ENCODE peak calls at places on chromosomes 11 and 22, in six cellular contexts. G is HCT116, Q is upper lobe of left lung, O is pancreas, J is IMR-90, E is psoas muscle. I is an unnamed sample.

GRCh38 chr11:61621917-61622585 is 41.2 kb upstream of the SYT7 start:
- ATAC-seq in G (no peak), Q (no peak), O (no peak), J (no peak), E (no peak), I (no peak)

GRCh38 chr11:12111482-12112149 is 1.2 kb downstream of the MICAL2 start:
- ATAC-seq in G (no peak), Q (no peak), O (no peak), J (no peak), E (no peak), I (no peak)

GRCh38 chr11:108897916-108898315 is 233.0 kb downstream of the DDX10 start:
- ATAC-seq in G (no peak), Q (no peak), O (no peak), J (no peak), E (no peak), I (no peak)

GRCh38 chr11:71999360-71999759 is 651 bp downstream of the IL18BP start:
- ATAC-seq in G (no peak), Q (no peak), O (peak), J (peak), E (no peak), I (peak)

GRCh38 chr22:36323182-36323854 is 64.4 kb downstream of the MYH9 start:
- ATAC-seq in G (no peak), Q (peak), O (peak), J (peak), E (peak), I (peak)

GRCh38 chr11:111010391-111011354 is 234.9 kb upstream of the POU2AF2 start:
- ATAC-seq in G (no peak), Q (no peak), O (no peak), J (no peak), E (no peak), I (no peak)

GRCh38 chr11:65435981-65436411 is 13.4 kb downstream of the NEAT1 start:
- ATAC-seq in G (peak), Q (peak), O (peak), J (no peak), E (peak), I (peak)

GRCh38 chr11:123460006-123460700 is 30.1 kb downstream of the GRAMD1B start:
- ATAC-seq in G (no peak), Q (no peak), O (no peak), J (no peak), E (no peak), I (no peak)

GRCh38 chr11:124923296-124923695 is 4.2 kb downstream of the HEPN1 start:
- ATAC-seq in G (no peak), Q (no peak), O (no peak), J (no peak), E (no peak), I (no peak)

GRCh38 chr11:122040476-122040875 is 75.5 kb downstream of the BLID start:
- ATAC-seq in G (no peak), Q (no peak), O (no peak), J (no peak), E (no peak), I (no peak)

GRCh38 chr22:42277988-42278776 is 7.7 kb upstream of the TCF20 start:
- ATAC-seq in G (no peak), Q (no peak), O (no peak), J (peak), E (no peak), I (no peak)

GRCh38 chr11:59174664-59175033 is 2.7 kb downstream of the DTX4 start:
- ATAC-seq in G (no peak), Q (no peak), O (no peak), J (no peak), E (no peak), I (no peak)

GRCh38 chr11:86869966-86870570 is 69.7 kb downstream of the PRSS23 start:
- ATAC-seq in G (peak), Q (peak), O (peak), J (peak), E (peak), I (peak)

GRCh38 chr11:57424802-57425564 is 1.9 kb downstream of the SLC43A3 start:
- ATAC-seq in G (no peak), Q (peak), O (peak), J (peak), E (peak), I (peak)

GRCh38 chr11:41784513-41785335 is 325.3 kb upstream of the LRRC4C start:
- ATAC-seq in G (no peak), Q (no peak), O (no peak), J (no peak), E (no peak), I (no peak)

GRCh38 chr11:88475991-88476418 is 138.5 kb upstream of the CTSC start:
- ATAC-seq in G (no peak), Q (no peak), O (no peak), J (peak), E (no peak), I (peak)

GRCh38 chr11:47573321-47573720 is 5.4 kb downstream of the KBTBD4 start:
- ATAC-seq in G (no peak), Q (no peak), O (no peak), J (no peak), E (peak), I (no peak)

GRCh38 chr11:128574576-128575011 is 12.8 kb downstream of the ETS1 start:
- ATAC-seq in G (no peak), Q (no peak), O (no peak), J (no peak), E (no peak), I (no peak)

GRCh38 chr22:41857160-41857859 is 24.4 kb downstream of the SREBF2 start:
- ATAC-seq in G (peak), Q (peak), O (peak), J (peak), E (peak), I (peak)

GRCh38 chr11:130601141-130601540 is 152.7 kb downstream of the ADAMTS15 start:
- ATAC-seq in G (no peak), Q (peak), O (peak), J (peak), E (peak), I (peak)

GRCh38 chr11:46065681-46066080 is 55.6 kb downstream of the PHF21A start:
- ATAC-seq in G (no peak), Q (no peak), O (no peak), J (no peak), E (no peak), I (no peak)

GRCh38 chr11:22510741-22511140 is 114.9 kb downstream of the FANCF start:
- ATAC-seq in G (no peak), Q (no peak), O (peak), J (peak), E (no peak), I (no peak)

GRCh38 chr22:24532075-24532474 is 22.9 kb downstream of the GUCD1 start:
- ATAC-seq in G (no peak), Q (peak), O (peak), J (no peak), E (no peak), I (no peak)

GRCh38 chr11:56693428-56693827 is 5.5 kb upstream of the OR9G1 start:
- ATAC-seq in G (no peak), Q (no peak), O (no peak), J (no peak), E (no peak), I (no peak)

GRCh38 chr11:69321877-69322350 is 28.0 kb downstream of the MYEOV start:
- ATAC-seq in G (peak), Q (no peak), O (no peak), J (peak), E (no peak), I (no peak)

GRCh38 chr11:75635009-75635909 is 33.6 kb downstream of the MAP6 start:
- ATAC-seq in G (no peak), Q (no peak), O (peak), J (peak), E (peak), I (peak)

GRCh38 chr22:37776639-37777005 is 31.1 kb upstream of the GCAT start:
- ATAC-seq in G (peak), Q (no peak), O (no peak), J (no peak), E (no peak), I (no peak)

GRCh38 chr11:107457205-107457557 is 444 bp downstream of the CWF19L2 start:
- ATAC-seq in G (peak), Q (no peak), O (peak), J (peak), E (peak), I (no peak)

GRCh38 chr11:90556612-90557011 is 333.8 kb upstream of the CHORDC1 start:
- ATAC-seq in G (no peak), Q (no peak), O (no peak), J (no peak), E (peak), I (no peak)

GRCh38 chr11:11027271-11027670 is 169.4 kb upstream of the ZBED5 start:
- ATAC-seq in G (no peak), Q (no peak), O (no peak), J (peak), E (no peak), I (no peak)

GRCh38 chr11:12556788-12557384 is 117.3 kb upstream of the TEAD1 start:
- ATAC-seq in G (peak), Q (peak), O (peak), J (peak), E (no peak), I (peak)

GRCh38 chr11:118238947-118239346 is 13.2 kb downstream of the MPZL3 start:
- ATAC-seq in G (no peak), Q (no peak), O (no peak), J (no peak), E (no peak), I (no peak)

GRCh38 chr11:131146817-131147490 is 223.5 kb upstream of the NTM start:
- ATAC-seq in G (no peak), Q (no peak), O (no peak), J (peak), E (no peak), I (no peak)

GRCh38 chr11:100955318-100955717 is 174.3 kb downstream of the PGR start:
- ATAC-seq in G (no peak), Q (no peak), O (no peak), J (no peak), E (no peak), I (no peak)

GRCh38 chr11:127037001-127037400 is 36.4 kb upstream of the KIRREL3 start:
- ATAC-seq in G (no peak), Q (no peak), O (no peak), J (no peak), E (no peak), I (no peak)

GRCh38 chr11:39367526-39367925 is 2091.9 kb downstream of the LRRC4C start:
- ATAC-seq in G (no peak), Q (no peak), O (no peak), J (no peak), E (no peak), I (no peak)

GRCh38 chr11:39361557-39361956 is 2097.9 kb downstream of the LRRC4C start:
- ATAC-seq in G (no peak), Q (no peak), O (no peak), J (no peak), E (no peak), I (no peak)

GRCh38 chr11:39365809-39366436 is 2093.5 kb downstream of the LRRC4C start:
- ATAC-seq in G (no peak), Q (no peak), O (peak), J (no peak), E (no peak), I (no peak)
- TF ChIP-seq CTCF in G (no peak), Q (no peak), O (no peak), J (no peak), E (no peak), I (no peak)

GRCh38 chr11:7516488-7516887 is 2.7 kb downstream of the PPFIBP2 start:
- ATAC-seq in G (no peak), Q (no peak), O (no peak), J (no peak), E (no peak), I (no peak)
- H3K4me3 ChIP-seq in G (no peak), Q (no peak), O (no peak), J (no peak), E (no peak), I (no peak)

GRCh38 chr22:23527971-23528740 is 51.9 kb downstream of the IGLL1 start:
- ATAC-seq in G (no peak), Q (no peak), O (no peak), J (no peak), E (no peak), I (no peak)

GRCh38 chr22:23531283-23531921 is 48.7 kb downstream of the IGLL1 start:
- ATAC-seq in G (no peak), Q (no peak), O (no peak), J (no peak), E (no peak), I (no peak)

GRCh38 chr22:23529166-23530103 is 50.7 kb downstream of the IGLL1 start:
- ATAC-seq in G (no peak), Q (no peak), O (no peak), J (no peak), E (no peak), I (no peak)

GRCh38 chr22:23530766-23531282 is 49.3 kb downstream of the IGLL1 start:
- ATAC-seq in G (no peak), Q (no peak), O (no peak), J (no peak), E (no peak), I (no peak)

DNA sequence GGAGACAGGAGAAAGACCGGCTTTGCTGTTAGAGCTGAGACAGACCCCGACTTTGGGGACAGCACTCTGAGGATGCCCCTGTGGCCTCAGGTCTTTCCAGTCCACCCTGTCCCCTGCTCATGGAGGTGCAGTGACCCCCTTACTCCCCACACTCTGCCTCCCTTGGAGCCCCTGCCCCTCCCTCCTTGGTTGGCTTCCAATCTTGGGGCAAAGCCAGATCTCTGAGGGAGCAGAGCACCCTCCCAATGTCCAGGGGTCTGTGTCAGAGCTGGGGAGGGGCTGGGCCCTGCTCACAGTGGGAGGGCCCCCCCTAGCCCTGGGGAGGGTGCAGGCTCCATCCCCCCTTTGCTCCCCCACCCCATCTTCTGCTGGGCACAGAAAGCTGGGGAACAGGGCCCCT is 50.0 kb downstream of the IGLL1 start:
- ATAC-seq in G (no peak), Q (no peak), O (no peak), J (no peak), E (no peak), I (no peak)
- H3K27ac ChIP-seq in G (no peak), Q (no peak), O (no peak), J (no peak), E (no peak), I (no peak)

GRCh38 chr22:43825651-43826050 is 13.5 kb upstream of the EFCAB6 start:
- ATAC-seq in G (no peak), Q (no peak), O (no peak), J (no peak), E (no peak), I (no peak)

GRCh38 chr22:43827926-43828710 is 16.0 kb upstream of the EFCAB6 start:
- ATAC-seq in G (peak), Q (no peak), O (no peak), J (no peak), E (no peak), I (no peak)

GRCh38 chr22:43824724-43825485 is 12.8 kb upstream of the EFCAB6 start:
- ATAC-seq in G (no peak), Q (no peak), O (no peak), J (no peak), E (no peak), I (no peak)

GRCh38 chr22:43827336-43827735 is 15.2 kb upstream of the EFCAB6 start:
- ATAC-seq in G (no peak), Q (no peak), O (no peak), J (no peak), E (no peak), I (no peak)

DNA sequence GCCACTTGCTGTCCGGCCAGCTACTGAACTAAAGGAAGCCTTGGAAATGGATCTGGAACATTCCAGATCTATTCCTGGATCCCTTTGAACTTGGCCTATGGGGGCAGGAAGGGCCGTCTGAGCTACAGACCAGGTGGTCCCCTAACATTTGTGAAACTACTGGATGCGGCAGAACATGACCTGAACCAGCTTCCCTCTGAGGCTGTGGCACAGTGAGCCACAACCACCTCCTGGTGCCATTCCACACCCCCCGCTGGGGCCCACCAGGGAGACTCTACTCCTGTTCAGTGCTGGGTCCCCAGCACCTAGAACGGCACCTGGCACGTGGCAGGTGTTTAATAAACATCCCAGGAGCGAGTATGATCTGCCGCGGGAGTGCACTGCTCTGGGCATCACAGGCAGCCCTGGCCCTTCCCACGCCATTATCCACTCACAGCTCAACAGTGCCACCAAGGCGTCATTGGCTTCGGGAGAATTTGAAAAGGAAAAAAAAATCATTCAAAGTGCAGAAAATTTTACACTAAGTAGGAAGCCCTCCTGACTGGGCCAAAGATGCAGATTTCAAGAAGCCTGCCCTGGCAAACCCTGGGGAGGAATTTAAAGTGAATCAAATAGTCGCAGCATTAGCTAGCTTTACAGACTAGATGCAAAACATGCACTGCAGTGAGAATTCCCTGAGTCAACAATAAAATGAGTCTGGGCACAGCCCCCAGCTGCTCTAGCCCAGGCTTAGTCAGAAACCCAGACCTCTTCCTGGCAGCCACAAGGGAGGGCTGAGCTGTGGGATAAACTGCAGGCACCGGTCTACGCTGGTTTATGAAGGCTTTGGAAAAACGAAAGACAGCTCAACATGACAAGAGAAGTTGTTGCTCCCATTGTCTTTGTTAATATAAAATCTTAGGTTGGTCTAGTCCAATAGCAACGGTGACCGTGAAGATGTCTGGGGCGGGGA is 14.3 kb upstream of the EFCAB6 start:
- ATAC-seq in G (peak), Q (no peak), O (peak), J (peak), E (no peak), I (no peak)
- TF ChIP-seq CTCF in G (peak), Q (peak), O (peak), J (peak), E (no peak), I (peak)

DNA sequence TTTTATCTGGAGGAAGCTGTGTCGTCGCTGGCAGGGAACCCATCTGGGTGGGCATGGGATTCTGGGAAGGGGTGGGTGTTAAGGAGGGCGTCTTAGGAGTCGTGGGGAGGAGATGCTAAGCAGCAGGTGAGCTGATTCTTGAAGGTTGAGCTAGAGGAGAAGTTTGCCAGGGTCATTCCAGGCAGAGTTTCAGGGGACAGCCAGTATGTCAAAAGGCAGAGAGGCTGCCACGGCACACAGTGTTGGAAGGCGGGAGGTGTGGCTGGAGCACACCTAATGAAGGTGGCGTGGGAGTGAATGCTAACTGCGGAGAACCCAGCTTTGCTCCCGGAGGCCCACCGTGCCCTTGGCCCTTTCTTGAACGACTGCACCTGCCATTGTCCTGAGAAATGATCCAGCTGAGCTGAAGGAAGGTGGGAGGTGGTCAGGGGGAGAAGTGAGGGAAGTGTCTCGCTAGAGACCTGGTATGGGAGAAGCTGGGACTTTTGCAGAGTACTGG is 1.3 kb downstream of the FAM118A start:
- ATAC-seq in G (no peak), Q (no peak), O (no peak), J (no peak), E (no peak), I (no peak)
- H3K4me3 ChIP-seq in G (peak), Q (peak), O (peak), J (peak), E (peak), I (peak)

GRCh38 chr11:19635332-19635731 is 77.3 kb upstream of the NAV2 start:
- ATAC-seq in G (no peak), Q (no peak), O (no peak), J (no peak), E (no peak), I (no peak)

GRCh38 chr11:19628018-19628417 is 84.6 kb upstream of the NAV2 start:
- ATAC-seq in G (no peak), Q (peak), O (peak), J (peak), E (peak), I (peak)

GRCh38 chr11:19632435-19632834 is 80.2 kb upstream of the NAV2 start:
- ATAC-seq in G (peak), Q (no peak), O (no peak), J (peak), E (no peak), I (no peak)

GRCh38 chr11:19631657-19632325 is 80.8 kb upstream of the NAV2 start:
- ATAC-seq in G (no peak), Q (no peak), O (no peak), J (no peak), E (no peak), I (no peak)

GRCh38 chr11:19633276-19633675 is 79.4 kb upstream of the NAV2 start:
- ATAC-seq in G (no peak), Q (peak), O (peak), J (no peak), E (peak), I (peak)
- H3K27ac ChIP-seq in G (no peak), Q (peak), O (no peak), J (no peak), E (no peak), I (peak)

GRCh38 chr11:120125005-120125404 is 12.9 kb downstream of the TRIM29 start:
- ATAC-seq in G (peak), Q (no peak), O (no peak), J (peak), E (peak), I (peak)
- TF ChIP-seq CTCF in G (no peak), Q (no peak), O (no peak), J (no peak), E (no peak), I (no peak)

GRCh38 chr22:50203288-50203687 is 2.5 kb downstream of the SELENOO start:
- ATAC-seq in G (no peak), Q (no peak), O (no peak), J (no peak), E (no peak), I (no peak)

GRCh38 chr22:50199836-50200332 is 927 bp upstream of the SELENOO start:
- ATAC-seq in G (peak), Q (no peak), O (peak), J (peak), E (peak), I (peak)

GRCh38 chr22:50201191-50202129 is 649 bp downstream of the SELENOO start:
- ATAC-seq in G (peak), Q (no peak), O (peak), J (peak), E (peak), I (peak)

GRCh38 chr22:50200333-50201190 is at the start of gene SELENOO:
- ATAC-seq in G (peak), Q (peak), O (peak), J (peak), E (peak), I (peak)

GRCh38 chr22:50202130-50202671 is 1.4 kb downstream of the SELENOO start:
- ATAC-seq in G (no peak), Q (no peak), O (no peak), J (no peak), E (no peak), I (no peak)
- H3K4me3 ChIP-seq in G (peak), Q (peak), O (peak), J (peak), E (peak), I (peak)